ENCODE peak calls at places on chromosome 3, in nine cellular contexts. One of them, this sample, is unnamed.

GRCh38 chr3:150393745-150394144 is 14.4 kb upstream of the TSC22D2 start:
- DNase-seq in upper lobe of right lung: no peak
- DNase-seq in fibroblast of mammary gland: no peak
- DNase-seq in GM12865: no peak
- DNase-seq in A673: no peak
- DNase-seq in cardiac fibroblast: no peak
- DNase-seq in heart left ventricle: no peak
- DNase-seq in body of pancreas: no peak
- DNase-seq in fibroblast of lung: no peak
- DNase-seq in this sample: no peak

GRCh38 chr3:172289583-172289982 is 158.7 kb downstream of the GHSR start:
- DNase-seq in upper lobe of right lung: no peak
- DNase-seq in fibroblast of mammary gland: no peak
- DNase-seq in GM12865: no peak
- DNase-seq in A673: no peak
- DNase-seq in cardiac fibroblast: no peak
- DNase-seq in heart left ventricle: peak
- DNase-seq in body of pancreas: peak
- DNase-seq in fibroblast of lung: no peak
- DNase-seq in this sample: no peak

GRCh38 chr3:48695113-48695753 is 9.5 kb upstream of the NCKIPSD start:
- DNase-seq in upper lobe of right lung: peak
- DNase-seq in fibroblast of mammary gland: peak
- DNase-seq in GM12865: no peak
- DNase-seq in A673: peak
- DNase-seq in cardiac fibroblast: peak
- DNase-seq in heart left ventricle: peak
- DNase-seq in body of pancreas: peak
- DNase-seq in fibroblast of lung: peak
- DNase-seq in this sample: no peak

GRCh38 chr3:155664922-155665695 is 79.8 kb downstream of the PLCH1 start:
- DNase-seq in upper lobe of right lung: no peak
- DNase-seq in fibroblast of mammary gland: peak
- DNase-seq in GM12865: no peak
- DNase-seq in A673: no peak
- DNase-seq in cardiac fibroblast: peak
- DNase-seq in heart left ventricle: peak
- DNase-seq in body of pancreas: peak
- DNase-seq in fibroblast of lung: peak
- DNase-seq in this sample: no peak

GRCh38 chr3:171095063-171095462 is 68.5 kb upstream of the SLC2A2 start:
- DNase-seq in upper lobe of right lung: no peak
- DNase-seq in fibroblast of mammary gland: no peak
- DNase-seq in GM12865: peak
- DNase-seq in A673: no peak
- DNase-seq in cardiac fibroblast: no peak
- DNase-seq in heart left ventricle: no peak
- DNase-seq in body of pancreas: no peak
- DNase-seq in fibroblast of lung: no peak
- DNase-seq in this sample: peak

GRCh38 chr3:79604681-79605080 is 163.1 kb downstream of the ROBO1 start:
- DNase-seq in upper lobe of right lung: no peak
- DNase-seq in fibroblast of mammary gland: no peak
- DNase-seq in GM12865: no peak
- DNase-seq in A673: no peak
- DNase-seq in cardiac fibroblast: peak
- DNase-seq in heart left ventricle: no peak
- DNase-seq in body of pancreas: no peak
- DNase-seq in fibroblast of lung: peak
- DNase-seq in this sample: no peak

GRCh38 chr3:161274691-161275298 is 53.7 kb downstream of the NMD3 start:
- DNase-seq in upper lobe of right lung: no peak
- DNase-seq in fibroblast of mammary gland: peak
- DNase-seq in GM12865: peak
- DNase-seq in A673: peak
- DNase-seq in cardiac fibroblast: peak
- DNase-seq in heart left ventricle: no peak
- DNase-seq in body of pancreas: peak
- DNase-seq in fibroblast of lung: peak
- DNase-seq in this sample: peak

GRCh38 chr3:126345641-126346460 is 11.4 kb downstream of the KLF15 start:
- DNase-seq in upper lobe of right lung: peak
- DNase-seq in fibroblast of mammary gland: no peak
- DNase-seq in GM12865: no peak
- DNase-seq in A673: no peak
- DNase-seq in cardiac fibroblast: no peak
- DNase-seq in heart left ventricle: peak
- DNase-seq in body of pancreas: no peak
- DNase-seq in fibroblast of lung: no peak
- DNase-seq in this sample: no peak

GRCh38 chr3:14508966-14509795 is 31.0 kb downstream of the GRIP2 start:
- DNase-seq in upper lobe of right lung: peak
- DNase-seq in fibroblast of mammary gland: peak
- DNase-seq in GM12865: peak
- DNase-seq in A673: peak
- DNase-seq in cardiac fibroblast: peak
- DNase-seq in heart left ventricle: peak
- DNase-seq in body of pancreas: peak
- DNase-seq in fibroblast of lung: peak
- DNase-seq in this sample: no peak

GRCh38 chr3:108493862-108494261 is 16.5 kb downstream of the MYH15 start:
- DNase-seq in upper lobe of right lung: no peak
- DNase-seq in fibroblast of mammary gland: no peak
- DNase-seq in GM12865: no peak
- DNase-seq in A673: no peak
- DNase-seq in cardiac fibroblast: no peak
- DNase-seq in heart left ventricle: no peak
- DNase-seq in body of pancreas: no peak
- DNase-seq in fibroblast of lung: no peak
- DNase-seq in this sample: no peak

GRCh38 chr3:155065537-155065936 is 14.6 kb upstream of the MME start:
- DNase-seq in upper lobe of right lung: no peak
- DNase-seq in fibroblast of mammary gland: peak
- DNase-seq in GM12865: no peak
- DNase-seq in A673: no peak
- DNase-seq in cardiac fibroblast: peak
- DNase-seq in heart left ventricle: no peak
- DNase-seq in body of pancreas: no peak
- DNase-seq in fibroblast of lung: peak
- DNase-seq in this sample: no peak

GRCh38 chr3:197309528-197310361 is 11.3 kb upstream of the DLG1 start:
- DNase-seq in upper lobe of right lung: no peak
- DNase-seq in fibroblast of mammary gland: peak
- DNase-seq in GM12865: peak
- DNase-seq in A673: peak
- DNase-seq in cardiac fibroblast: peak
- DNase-seq in heart left ventricle: no peak
- DNase-seq in body of pancreas: peak
- DNase-seq in fibroblast of lung: peak
- DNase-seq in this sample: no peak

GRCh38 chr3:133965033-133965570 is 64.6 kb downstream of the SLCO2A1 start:
- DNase-seq in upper lobe of right lung: no peak
- DNase-seq in fibroblast of mammary gland: peak
- DNase-seq in GM12865: no peak
- DNase-seq in A673: peak
- DNase-seq in cardiac fibroblast: peak
- DNase-seq in heart left ventricle: no peak
- DNase-seq in body of pancreas: no peak
- DNase-seq in fibroblast of lung: peak
- DNase-seq in this sample: no peak

GRCh38 chr3:140273542-140274195 is 338.7 kb downstream of the CLSTN2 start:
- DNase-seq in upper lobe of right lung: no peak
- DNase-seq in fibroblast of mammary gland: peak
- DNase-seq in GM12865: no peak
- DNase-seq in A673: no peak
- DNase-seq in cardiac fibroblast: peak
- DNase-seq in heart left ventricle: no peak
- DNase-seq in body of pancreas: no peak
- DNase-seq in fibroblast of lung: no peak
- DNase-seq in this sample: no peak

GRCh38 chr3:189013224-189013888 is 158.4 kb upstream of the TPRG1 start:
- DNase-seq in upper lobe of right lung: no peak
- DNase-seq in fibroblast of mammary gland: no peak
- DNase-seq in GM12865: no peak
- DNase-seq in A673: no peak
- DNase-seq in cardiac fibroblast: no peak
- DNase-seq in heart left ventricle: no peak
- DNase-seq in body of pancreas: no peak
- DNase-seq in fibroblast of lung: no peak
- DNase-seq in this sample: no peak

GRCh38 chr3:127962937-127963336 is 47.9 kb downstream of the KBTBD12 start:
- DNase-seq in upper lobe of right lung: no peak
- DNase-seq in fibroblast of mammary gland: no peak
- DNase-seq in GM12865: peak
- DNase-seq in A673: no peak
- DNase-seq in cardiac fibroblast: no peak
- DNase-seq in heart left ventricle: no peak
- DNase-seq in body of pancreas: no peak
- DNase-seq in fibroblast of lung: no peak
- DNase-seq in this sample: no peak

GRCh38 chr3:127961124-127961523 is 46.1 kb downstream of the KBTBD12 start:
- DNase-seq in upper lobe of right lung: no peak
- DNase-seq in fibroblast of mammary gland: no peak
- DNase-seq in GM12865: no peak
- DNase-seq in A673: no peak
- DNase-seq in cardiac fibroblast: no peak
- DNase-seq in heart left ventricle: no peak
- DNase-seq in body of pancreas: no peak
- DNase-seq in fibroblast of lung: no peak
- DNase-seq in this sample: no peak

GRCh38 chr3:127964053-127964452 is 49.0 kb downstream of the KBTBD12 start:
- DNase-seq in upper lobe of right lung: no peak
- DNase-seq in fibroblast of mammary gland: peak
- DNase-seq in GM12865: no peak
- DNase-seq in A673: peak
- DNase-seq in cardiac fibroblast: peak
- DNase-seq in heart left ventricle: no peak
- DNase-seq in body of pancreas: no peak
- DNase-seq in fibroblast of lung: peak
- DNase-seq in this sample: no peak

GRCh38 chr3:127959873-127960272 is 44.8 kb downstream of the KBTBD12 start:
- DNase-seq in upper lobe of right lung: no peak
- DNase-seq in fibroblast of mammary gland: peak
- DNase-seq in GM12865: peak
- DNase-seq in A673: peak
- DNase-seq in cardiac fibroblast: peak
- DNase-seq in heart left ventricle: peak
- DNase-seq in body of pancreas: peak
- DNase-seq in fibroblast of lung: peak
- DNase-seq in this sample: no peak

DNA sequence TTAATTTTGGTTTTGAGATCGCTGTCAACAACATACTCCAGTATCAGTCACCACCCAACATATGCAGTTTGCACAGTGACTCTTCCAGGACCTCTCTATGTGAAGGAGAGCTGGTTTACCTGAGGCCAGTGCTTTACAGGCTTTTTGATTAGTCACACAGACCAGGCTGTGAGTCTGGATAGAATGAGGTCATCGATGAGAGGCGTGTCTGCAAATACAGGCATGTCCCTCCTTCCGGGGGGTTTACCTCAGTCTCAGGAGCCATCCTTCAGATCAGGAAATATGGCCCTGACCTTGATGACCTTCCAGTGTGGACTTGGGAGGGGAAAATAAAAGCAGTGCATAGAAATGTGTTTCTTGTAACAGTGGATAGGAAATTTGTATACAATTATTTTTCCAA is 46.9 kb downstream of the KBTBD12 start:
- DNase-seq in upper lobe of right lung: no peak
- DNase-seq in fibroblast of mammary gland: peak
- DNase-seq in GM12865: no peak
- DNase-seq in A673: no peak
- DNase-seq in cardiac fibroblast: peak
- DNase-seq in heart left ventricle: no peak
- DNase-seq in body of pancreas: peak
- DNase-seq in fibroblast of lung: no peak
- DNase-seq in this sample: no peak
- TF ChIP-seq CTCF in upper lobe of right lung: no peak
- TF ChIP-seq CTCF in fibroblast of mammary gland: no peak
- TF ChIP-seq CTCF in GM12865: no peak
- TF ChIP-seq CTCF in A673: no peak
- TF ChIP-seq CTCF in cardiac fibroblast: no peak
- TF ChIP-seq CTCF in heart left ventricle: no peak
- TF ChIP-seq CTCF in body of pancreas: no peak
- TF ChIP-seq CTCF in fibroblast of lung: no peak
- TF ChIP-seq CTCF in this sample: no peak

DNA sequence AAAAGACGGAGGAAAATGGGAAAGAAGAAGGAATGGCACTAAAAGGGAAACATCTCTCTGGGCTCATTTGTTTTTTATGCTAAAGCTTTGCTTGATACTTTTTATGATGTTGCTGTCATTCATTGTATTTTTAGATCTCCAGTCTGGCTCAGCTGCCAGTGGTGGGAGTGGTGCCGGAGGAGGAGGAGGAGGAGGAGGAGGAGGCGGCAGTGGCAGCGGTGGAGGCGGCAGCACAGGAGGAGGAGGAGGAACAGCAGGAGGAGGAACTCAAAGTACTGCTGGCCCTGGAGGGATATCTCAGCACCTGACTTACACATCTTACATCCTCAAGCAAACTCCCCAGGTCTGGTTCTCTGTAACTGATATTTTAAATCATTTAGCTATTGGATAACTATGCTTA is 49.6 kb downstream of the MAP6D1 start:
- DNase-seq in upper lobe of right lung: no peak
- DNase-seq in fibroblast of mammary gland: no peak
- DNase-seq in GM12865: no peak
- DNase-seq in A673: no peak
- DNase-seq in cardiac fibroblast: no peak
- DNase-seq in heart left ventricle: peak
- DNase-seq in body of pancreas: no peak
- DNase-seq in fibroblast of lung: no peak
- DNase-seq in this sample: no peak
- H3K4me3 ChIP-seq in upper lobe of right lung: no peak
- H3K4me3 ChIP-seq in fibroblast of mammary gland: no peak
- H3K4me3 ChIP-seq in GM12865: no peak
- H3K4me3 ChIP-seq in A673: no peak
- H3K4me3 ChIP-seq in cardiac fibroblast: no peak
- H3K4me3 ChIP-seq in heart left ventricle: no peak
- H3K4me3 ChIP-seq in body of pancreas: no peak
- H3K4me3 ChIP-seq in fibroblast of lung: no peak
- H3K4me3 ChIP-seq in this sample: no peak

GRCh38 chr3:143142354-143142753 is 22.8 kb downstream of the CHST2 start:
- DNase-seq in upper lobe of right lung: no peak
- DNase-seq in fibroblast of mammary gland: no peak
- DNase-seq in GM12865: no peak
- DNase-seq in A673: no peak
- DNase-seq in cardiac fibroblast: no peak
- DNase-seq in heart left ventricle: no peak
- DNase-seq in body of pancreas: no peak
- DNase-seq in fibroblast of lung: no peak
- DNase-seq in this sample: no peak
- TF ChIP-seq CTCF in upper lobe of right lung: no peak
- TF ChIP-seq CTCF in fibroblast of mammary gland: no peak
- TF ChIP-seq CTCF in GM12865: no peak
- TF ChIP-seq CTCF in A673: no peak
- TF ChIP-seq CTCF in cardiac fibroblast: no peak
- TF ChIP-seq CTCF in heart left ventricle: no peak
- TF ChIP-seq CTCF in body of pancreas: no peak
- TF ChIP-seq CTCF in fibroblast of lung: no peak
- TF ChIP-seq CTCF in this sample: no peak

DNA sequence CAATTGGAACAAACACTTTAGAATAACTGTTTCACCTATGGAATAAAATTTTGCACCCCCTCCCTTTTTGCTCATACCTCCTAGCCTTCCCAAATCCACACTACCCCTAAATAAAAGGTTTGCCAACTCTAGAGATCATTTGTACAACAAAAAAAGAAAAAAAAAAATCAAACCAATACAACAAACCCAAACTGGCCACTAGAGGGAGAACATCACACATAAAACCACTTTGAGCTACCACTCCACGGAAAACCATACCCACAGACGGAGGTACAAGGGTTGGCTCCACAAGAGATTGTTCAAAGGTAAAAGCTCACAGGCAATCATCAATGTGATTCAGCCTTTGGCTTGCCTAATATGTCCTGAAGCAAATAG is 47.6 kb downstream of the SETMAR start:
- DNase-seq in upper lobe of right lung: no peak
- DNase-seq in fibroblast of mammary gland: peak
- DNase-seq in GM12865: peak
- DNase-seq in A673: peak
- DNase-seq in cardiac fibroblast: peak
- DNase-seq in heart left ventricle: peak
- DNase-seq in body of pancreas: peak
- DNase-seq in fibroblast of lung: peak
- DNase-seq in this sample: peak
- H3K4me3 ChIP-seq in upper lobe of right lung: peak
- H3K4me3 ChIP-seq in fibroblast of mammary gland: peak
- H3K4me3 ChIP-seq in GM12865: no peak
- H3K4me3 ChIP-seq in A673: no peak
- H3K4me3 ChIP-seq in cardiac fibroblast: no peak
- H3K4me3 ChIP-seq in heart left ventricle: peak
- H3K4me3 ChIP-seq in body of pancreas: no peak
- H3K4me3 ChIP-seq in fibroblast of lung: no peak
- H3K4me3 ChIP-seq in this sample: no peak